ENCODE peak calls at places on chromosomes 16 and 17, in nine cellular contexts. E is stimulated activated CD4-positive, alpha-beta T cell treated with anti-CD3 and anti-CD28 coated beads, Interleukin-1b, Interleukin-23, amount 100 ng/mL, for 24 hours; G is HCEC 1CT; M is HT1080; Z is Caki2; C is NCI-H345; X is activated naive CD8-positive, alpha-beta T cell treated with anti-CD3 and anti-CD28 coated beads for 36 hours; U is germinal center; W is aorta. D is an unnamed sample.

GRCh38 chr16:67766281-67766680 is 40.1 kb downstream of the RANBP10 start:
- DNase-seq in X (no peak), Z (no peak), C (no peak), W (no peak), U (no peak), M (no peak), E (no peak), G (no peak), D (no peak)

GRCh38 chr16:2180962-2181923 is 15.2 kb downstream of the CASKIN1 start:
- DNase-seq in Z (no peak), C (no peak), W (no peak), M (no peak), G (no peak), E (no peak), X (no peak), U (no peak), D (no peak)

GRCh38 chr17:58308173-58308984 is 20.2 kb downstream of the TSPOAP1 start:
- DNase-seq in M (no peak), Z (no peak), X (no peak), G (no peak), C (no peak), W (no peak), E (no peak), U (no peak), D (peak)

GRCh38 chr16:84647830-84648594 is at the start of gene KLHL36:
- DNase-seq in W (peak), X (peak), E (peak), M (no peak), C (peak), G (peak), U (peak), Z (no peak), D (peak)

GRCh38 chr16:87930456-87930855 is 5.9 kb downstream of the CA5A start:
- DNase-seq in G (no peak), W (no peak), U (no peak), Z (no peak), C (peak), E (no peak), X (no peak), M (peak), D (no peak)

GRCh38 chr17:75658237-75658636 is 8.7 kb downstream of the RECQL5 start:
- DNase-seq in W (peak), Z (no peak), E (no peak), G (no peak), U (no peak), C (no peak), M (no peak), X (no peak), D (no peak)

GRCh38 chr17:67217446-67217845 is 27.6 kb downstream of the HELZ start:
- DNase-seq in E (no peak), M (no peak), X (no peak), C (no peak), U (no peak), Z (no peak), W (no peak), G (no peak), D (no peak)

GRCh38 chr16:78505544-78506371 is 406.3 kb downstream of the WWOX start:
- DNase-seq in M (no peak), W (peak), U (no peak), G (no peak), C (peak), X (no peak), E (no peak), Z (no peak), D (no peak)

GRCh38 chr17:72594248-72594647 is 473.4 kb downstream of the SOX9 start:
- DNase-seq in E (no peak), U (no peak), M (no peak), X (no peak), Z (no peak), G (no peak), W (no peak), C (no peak), D (no peak)

GRCh38 chr16:11470676-11471415 is 115.9 kb downstream of the LITAF start:
- DNase-seq in Z (no peak), U (no peak), G (peak), C (no peak), W (peak), X (no peak), E (no peak), M (no peak), D (no peak)

GRCh38 chr16:31108035-31108793 is at the start of gene BCKDK:
- DNase-seq in M (peak), Z (peak), G (peak), W (peak), E (peak), U (peak), C (peak), X (peak), D (peak)

GRCh38 chr16:64225696-64226095 is 896.2 kb downstream of the CDH11 start:
- DNase-seq in W (no peak), X (no peak), Z (no peak), M (peak), U (no peak), E (no peak), G (no peak), C (no peak), D (no peak)